ENCODE peak calls at places on chromosome 11, in five cellular contexts. E is PC-3, O is fibroblast of lung, V is HepG2, F is neuronal stem cell. Q is an unnamed sample. For H3K27me3, the result is how much of the 10 kb centered on the place peaks cover.

GRCh38 chr11:76588455-76589325 is 81.9 kb downstream of the LRRC32 start:
- DNase-seq in E (no peak), O (no peak), V (no peak), F (no peak), Q (no peak)

GRCh38 chr11:67563354-67564114 is 20.1 kb upstream of the GSTP1 start:
- DNase-seq in E (peak), O (peak), V (no peak), F (no peak), Q (no peak)

GRCh38 chr11:123640677-123641494 is 13.5 kb downstream of the SCN3B start:
- DNase-seq in E (peak), O (peak), V (peak), F (peak), Q (no peak)

GRCh38 chr11:38867338-38867737 is 2269.3 kb upstream of the RAG2 start:
- DNase-seq in E (no peak), O (no peak), V (no peak), F (no peak), Q (no peak)

GRCh38 chr11:77140231-77140959 is 12.3 kb downstream of the MYO7A start:
- DNase-seq in E (no peak), O (peak), V (no peak), F (no peak), Q (no peak)

GRCh38 chr11:75691804-75692203 is 23.0 kb upstream of the MAP6 start:
- DNase-seq in E (no peak), O (no peak), V (no peak), F (no peak), Q (no peak)

GRCh38 chr11:128653828-128654231 is 40.0 kb upstream of the FLI1 start:
- DNase-seq in E (peak), O (peak), V (no peak), F (no peak), Q (no peak)

GRCh38 chr11:76233196-76233921 is 27.1 kb upstream of the WNT11 start:
- DNase-seq in E (no peak), O (no peak), V (no peak), F (no peak), Q (no peak)

GRCh38 chr11:9091044-9091936 is at the start of gene SCUBE2:
- DNase-seq in E (no peak), O (no peak), V (no peak), F (no peak), Q (no peak)

GRCh38 chr11:124898711-124899110 is 1.0 kb upstream of the ROBO4 start:
- DNase-seq in E (peak), O (no peak), V (peak), F (no peak), Q (peak)

GRCh38 chr11:56977324-56977723 is 11.4 kb upstream of the OR5AK2 start:
- DNase-seq in E (no peak), O (no peak), V (no peak), F (no peak), Q (no peak)

GRCh38 chr11:111407652-111408051 is 28.6 kb upstream of the POU2AF1 start:
- DNase-seq in E (no peak), O (no peak), V (no peak), F (no peak), Q (no peak)

GRCh38 chr11:78290293-78291176 is 101.8 kb downstream of the USP35 start:
- DNase-seq in E (peak), O (no peak), V (peak), F (no peak), Q (no peak)

GRCh38 chr11:76719281-76719680 is 48.7 kb upstream of the LRRC32 start:
- DNase-seq in E (no peak), O (no peak), V (no peak), F (no peak), Q (no peak)

GRCh38 chr11:721913-722811 is 16.1 kb downstream of the EPS8L2 start:
- DNase-seq in E (no peak), O (no peak), V (no peak), F (no peak), Q (no peak)

GRCh38 chr11:8863838-8864237 is 47.2 kb upstream of the AKIP1 start:
- DNase-seq in E (peak), O (peak), V (no peak), F (no peak), Q (no peak)

GRCh38 chr11:34625576-34625975 is 4.7 kb downstream of the EHF start:
- DNase-seq in E (no peak), O (no peak), V (no peak), F (no peak), Q (no peak)

GRCh38 chr11:72613977-72614376 is 60.2 kb downstream of the PDE2A start:
- DNase-seq in E (no peak), O (no peak), V (no peak), F (no peak), Q (no peak)

GRCh38 chr11:19980957-19981669 is 179.2 kb downstream of the DBX1 start:
- DNase-seq in E (no peak), O (peak), V (peak), F (no peak), Q (no peak)

GRCh38 chr11:125938418-125938817 is 7.4 kb upstream of the VSIG10L2 start:
- DNase-seq in E (no peak), O (no peak), V (no peak), F (no peak), Q (no peak)

GRCh38 chr11:130129922-130130321 is 29.7 kb upstream of the ST14 start:
- DNase-seq in E (no peak), O (no peak), V (peak), F (no peak), Q (no peak)

GRCh38 chr11:61999141-61999975 is 31.9 kb upstream of the FTH1 start:
- DNase-seq in E (no peak), O (no peak), V (peak), F (no peak), Q (no peak)

GRCh38 chr11:91104237-91104636 is 881.4 kb upstream of the CHORDC1 start:
- DNase-seq in E (peak), O (peak), V (no peak), F (no peak), Q (no peak)

GRCh38 chr11:2444301-2445106 is at the start of the genes KCNQ1 and TRPM5:
- DNase-seq in E (peak), O (no peak), V (no peak), F (peak), Q (no peak)
- H3K27me3 ChIP-seq in E (under half), O (under half), V (under half), F (under half), Q (under half)

DNA sequence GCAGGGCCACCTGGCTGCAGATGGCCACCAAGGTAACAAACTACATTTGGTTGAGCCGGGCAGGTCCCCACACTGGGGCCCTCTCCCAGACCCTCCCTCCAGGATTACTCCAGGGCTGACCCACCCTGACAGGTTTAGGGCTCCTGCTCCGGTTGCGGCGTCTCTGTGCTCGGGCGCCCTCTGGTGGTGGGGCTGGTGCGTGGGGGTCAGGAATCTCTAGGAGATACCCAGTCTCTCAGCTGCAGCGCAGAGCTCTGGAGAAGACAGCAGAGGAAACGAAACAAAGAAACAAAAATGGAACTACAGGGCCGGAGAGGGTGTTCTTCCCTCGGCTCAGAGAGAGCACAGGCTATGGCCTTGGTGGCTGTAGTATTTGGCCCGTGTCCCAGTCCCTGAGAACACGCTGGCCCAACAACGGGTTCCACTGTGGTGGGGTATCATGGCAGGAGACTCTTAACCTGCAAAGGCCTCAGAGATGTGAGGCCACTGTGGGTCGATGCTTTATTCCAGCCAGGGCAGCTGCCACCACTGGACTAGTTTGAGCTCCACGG is 2.4 kb downstream of the C11orf96 start:
- DNase-seq in E (peak), O (no peak), V (peak), F (no peak), Q (peak)
- H3K27me3 ChIP-seq in E (under half), O (under half), V (under half), F (under half), Q (under half)

DNA sequence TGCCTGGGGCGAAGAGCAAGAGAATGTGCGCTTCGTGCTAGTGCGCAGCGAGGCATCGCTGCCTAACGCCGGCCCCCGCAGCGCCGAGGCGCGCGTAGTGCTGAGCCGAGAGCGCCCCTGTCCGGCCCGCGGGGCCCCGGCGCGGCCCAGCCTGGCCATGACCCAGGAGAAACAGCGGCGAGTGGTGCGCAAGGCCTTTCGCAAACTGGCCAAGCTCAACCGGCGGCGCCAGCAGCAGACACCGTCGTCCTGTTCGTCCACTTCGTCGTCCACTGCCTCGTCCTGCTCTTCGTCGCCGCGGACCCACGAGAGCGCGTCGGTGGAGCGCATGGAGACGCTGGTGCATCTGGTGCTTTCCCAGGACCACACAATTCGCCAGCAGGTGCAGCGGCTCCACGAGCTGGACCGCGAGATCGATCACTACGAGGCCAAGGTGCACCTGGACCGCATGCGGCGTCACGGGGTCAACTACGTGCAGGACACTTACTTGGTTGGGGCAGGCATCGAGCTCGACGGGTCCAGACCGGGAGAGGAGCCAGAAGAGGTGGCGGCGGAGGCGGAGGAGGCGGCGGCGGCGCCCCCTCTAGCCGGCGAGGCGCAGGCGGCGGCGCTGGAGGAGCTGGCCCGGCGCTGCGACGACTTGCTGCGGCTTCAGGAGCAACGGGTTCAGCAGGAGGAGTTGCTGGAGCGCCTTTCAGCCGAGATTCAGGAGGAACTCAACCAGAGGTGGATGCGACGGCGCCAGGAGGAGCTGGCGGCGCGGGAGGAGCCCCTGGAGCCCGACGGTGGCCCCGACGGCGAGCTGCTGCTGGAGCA is 1.0 kb downstream of the RASSF10 start:
- DNase-seq in E (no peak), O (peak), V (no peak), F (peak), Q (no peak)
- H3K27me3 ChIP-seq in E (under half), O (half or more), V (under half), F (under half), Q (half or more)

DNA sequence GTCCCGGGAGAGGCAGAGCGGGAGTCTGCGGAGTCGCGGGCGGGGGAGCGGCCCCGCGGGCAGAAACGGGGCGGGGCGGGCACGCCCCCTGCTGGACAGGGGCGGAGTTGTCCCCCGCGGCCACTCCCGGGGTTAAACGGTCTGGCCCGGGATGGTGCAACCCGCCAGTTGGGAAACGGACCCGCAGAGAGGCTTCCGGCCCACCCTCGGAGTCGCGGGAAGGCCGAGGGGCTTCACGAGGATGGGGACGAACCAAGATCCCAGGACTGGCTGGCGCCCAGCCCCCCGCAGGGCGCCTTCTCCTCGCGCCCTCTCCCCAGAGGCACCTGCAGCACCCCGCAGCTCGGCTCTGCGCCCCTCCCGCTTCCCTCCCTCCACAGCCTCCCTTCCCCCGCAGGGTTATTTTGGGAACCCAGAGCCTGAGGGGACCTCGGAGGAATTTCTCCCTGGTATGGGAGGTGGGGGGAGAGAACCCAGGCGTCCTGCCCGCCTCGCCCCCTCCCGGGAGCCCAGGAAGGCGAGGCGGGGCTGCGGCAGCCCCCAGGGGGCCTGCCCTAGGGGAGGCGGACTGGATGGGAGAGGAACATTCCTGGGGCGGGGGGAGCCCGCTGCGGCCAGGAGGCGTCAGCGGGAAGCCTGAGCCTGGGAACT is 877 bp downstream of the RASGRP2 start:
- DNase-seq in E (peak), O (no peak), V (no peak), F (no peak), Q (peak)
- H3K27me3 ChIP-seq in E (under half), O (under half), V (under half), F (half or more), Q (under half)

Q was measured in tibial nerve.